ENCODE peak calls at places on chromosomes 6 and 20, in five cellular contexts. One of them, this sample, is unnamed.

GRCh38 chr6:154386848-154387717 is 30.5 kb upstream of the IPCEF1 start:
- DNase-seq in SJSA1: peak
- DNase-seq in NCI-H524: no peak
- DNase-seq in amygdala: no peak
- DNase-seq in SHP77 treated with DMSO at 0.1 percent for 48 hours: no peak
- DNase-seq in this sample: no peak

GRCh38 chr6:133184798-133185380 is 56.3 kb upstream of the EYA4 start:
- DNase-seq in NCI-H524: peak
- DNase-seq in SJSA1: peak
- DNase-seq in amygdala: no peak
- DNase-seq in SHP77 treated with DMSO at 0.1 percent for 48 hours: no peak
- DNase-seq in this sample: no peak

GRCh38 chr6:21856844-21857243 is 263.3 kb downstream of the SOX4 start:
- DNase-seq in SHP77 treated with DMSO at 0.1 percent for 48 hours: no peak
- DNase-seq in amygdala: no peak
- DNase-seq in NCI-H524: no peak
- DNase-seq in SJSA1: no peak
- DNase-seq in this sample: no peak

GRCh38 chr20:59078231-59078630 is 35.6 kb upstream of the PRELID3B start:
- DNase-seq in SJSA1: no peak
- DNase-seq in SHP77 treated with DMSO at 0.1 percent for 48 hours: no peak
- DNase-seq in NCI-H524: no peak
- DNase-seq in amygdala: no peak
- DNase-seq in this sample: no peak

GRCh38 chr20:41256516-41256915 is 61.0 kb downstream of the ZHX3 start:
- DNase-seq in NCI-H524: no peak
- DNase-seq in SHP77 treated with DMSO at 0.1 percent for 48 hours: no peak
- DNase-seq in amygdala: no peak
- DNase-seq in SJSA1: no peak
- DNase-seq in this sample: no peak

GRCh38 chr6:6399568-6399967 is 79.1 kb upstream of the F13A1 start:
- DNase-seq in SJSA1: no peak
- DNase-seq in SHP77 treated with DMSO at 0.1 percent for 48 hours: no peak
- DNase-seq in NCI-H524: peak
- DNase-seq in amygdala: no peak
- DNase-seq in this sample: no peak

GRCh38 chr6:137740967-137741761 is 125.9 kb upstream of the TNFAIP3 start:
- DNase-seq in SHP77 treated with DMSO at 0.1 percent for 48 hours: no peak
- DNase-seq in SJSA1: no peak
- DNase-seq in amygdala: no peak
- DNase-seq in NCI-H524: peak
- DNase-seq in this sample: no peak

GRCh38 chr20:5222919-5223634 is 93.7 kb downstream of the PROKR2 start:
- DNase-seq in SHP77 treated with DMSO at 0.1 percent for 48 hours: peak
- DNase-seq in NCI-H524: peak
- DNase-seq in SJSA1: peak
- DNase-seq in amygdala: no peak
- DNase-seq in this sample: peak

GRCh38 chr6:63066053-63066704 is 145.1 kb upstream of the FKBP1C start:
- DNase-seq in NCI-H524: peak
- DNase-seq in amygdala: no peak
- DNase-seq in SHP77 treated with DMSO at 0.1 percent for 48 hours: no peak
- DNase-seq in SJSA1: no peak
- DNase-seq in this sample: no peak

GRCh38 chr6:145808239-145808638 is 6.4 kb downstream of the FBXO30 start:
- DNase-seq in SHP77 treated with DMSO at 0.1 percent for 48 hours: no peak
- DNase-seq in NCI-H524: no peak
- DNase-seq in SJSA1: no peak
- DNase-seq in amygdala: no peak
- DNase-seq in this sample: no peak

GRCh38 chr6:107625264-107625663 is 135.3 kb downstream of the SOBP start:
- DNase-seq in amygdala: no peak
- DNase-seq in SHP77 treated with DMSO at 0.1 percent for 48 hours: peak
- DNase-seq in NCI-H524: peak
- DNase-seq in SJSA1: no peak
- DNase-seq in this sample: no peak

GRCh38 chr6:35168461-35168861 is 27.3 kb upstream of the TCP11 start:
- DNase-seq in NCI-H524: no peak
- DNase-seq in SHP77 treated with DMSO at 0.1 percent for 48 hours: no peak
- DNase-seq in amygdala: no peak
- DNase-seq in SJSA1: no peak
- DNase-seq in this sample: peak

GRCh38 chr6:40743690-40744446 is 156.7 kb upstream of the LRFN2 start:
- DNase-seq in SHP77 treated with DMSO at 0.1 percent for 48 hours: no peak
- DNase-seq in SJSA1: no peak
- DNase-seq in NCI-H524: no peak
- DNase-seq in amygdala: no peak
- DNase-seq in this sample: no peak

GRCh38 chr6:4564746-4565145 is 211.5 kb upstream of the CDYL start:
- DNase-seq in NCI-H524: peak
- DNase-seq in amygdala: no peak
- DNase-seq in SJSA1: no peak
- DNase-seq in SHP77 treated with DMSO at 0.1 percent for 48 hours: no peak
- DNase-seq in this sample: no peak

GRCh38 chr6:34374112-34374907 is 18.2 kb downstream of the NUDT3 start:
- DNase-seq in amygdala: no peak
- DNase-seq in NCI-H524: no peak
- DNase-seq in SHP77 treated with DMSO at 0.1 percent for 48 hours: no peak
- DNase-seq in SJSA1: no peak
- DNase-seq in this sample: no peak

GRCh38 chr20:63881451-63882226 is 13.3 kb upstream of the DNAJC5 start:
- DNase-seq in SJSA1: no peak
- DNase-seq in SHP77 treated with DMSO at 0.1 percent for 48 hours: no peak
- DNase-seq in amygdala: no peak
- DNase-seq in NCI-H524: no peak
- DNase-seq in this sample: no peak

GRCh38 chr20:43963872-43964791 is 49.5 kb downstream of the TOX2 start:
- DNase-seq in NCI-H524: no peak
- DNase-seq in amygdala: no peak
- DNase-seq in SJSA1: no peak
- DNase-seq in SHP77 treated with DMSO at 0.1 percent for 48 hours: no peak
- DNase-seq in this sample: no peak

GRCh38 chr6:112183271-112183671 is 71.1 kb downstream of the LAMA4 start:
- DNase-seq in amygdala: no peak
- DNase-seq in SHP77 treated with DMSO at 0.1 percent for 48 hours: no peak
- DNase-seq in SJSA1: peak
- DNase-seq in NCI-H524: no peak
- DNase-seq in this sample: no peak

GRCh38 chr6:53603381-53604121 is 58.6 kb upstream of the GCLC start:
- DNase-seq in NCI-H524: no peak
- DNase-seq in amygdala: no peak
- DNase-seq in SHP77 treated with DMSO at 0.1 percent for 48 hours: no peak
- DNase-seq in SJSA1: peak
- DNase-seq in this sample: no peak

GRCh38 chr6:170222498-170223471 is 68.1 kb downstream of the DLL1 start:
- DNase-seq in SJSA1: no peak
- DNase-seq in SHP77 treated with DMSO at 0.1 percent for 48 hours: peak
- DNase-seq in NCI-H524: no peak
- DNase-seq in amygdala: no peak
- DNase-seq in this sample: peak

GRCh38 chr6:139159016-139159415 is 24.1 kb downstream of the HECA start:
- DNase-seq in amygdala: no peak
- DNase-seq in SJSA1: no peak
- DNase-seq in NCI-H524: no peak
- DNase-seq in SHP77 treated with DMSO at 0.1 percent for 48 hours: no peak
- DNase-seq in this sample: no peak

GRCh38 chr6:162705736-162706135 is 21.8 kb downstream of the PRKN start:
- DNase-seq in SJSA1: no peak
- DNase-seq in NCI-H524: no peak
- DNase-seq in amygdala: no peak
- DNase-seq in SHP77 treated with DMSO at 0.1 percent for 48 hours: no peak
- DNase-seq in this sample: no peak

GRCh38 chr6:84197708-84198107 is 29.7 kb downstream of the CEP162 start:
- DNase-seq in amygdala: no peak
- DNase-seq in NCI-H524: peak
- DNase-seq in SJSA1: no peak
- DNase-seq in SHP77 treated with DMSO at 0.1 percent for 48 hours: no peak
- DNase-seq in this sample: no peak

GRCh38 chr6:169689247-169689646 is 12.6 kb downstream of the WDR27 start:
- DNase-seq in SJSA1: peak
- DNase-seq in SHP77 treated with DMSO at 0.1 percent for 48 hours: no peak
- DNase-seq in amygdala: no peak
- DNase-seq in NCI-H524: no peak
- DNase-seq in this sample: no peak

GRCh38 chr6:121223930-121224329 is 110.3 kb downstream of the TBC1D32 start:
- DNase-seq in NCI-H524: peak
- DNase-seq in amygdala: no peak
- DNase-seq in SHP77 treated with DMSO at 0.1 percent for 48 hours: no peak
- DNase-seq in SJSA1: no peak
- DNase-seq in this sample: no peak

GRCh38 chr20:8972963-8973362 is 95.9 kb upstream of the PLCB4 start:
- DNase-seq in SHP77 treated with DMSO at 0.1 percent for 48 hours: no peak
- DNase-seq in NCI-H524: no peak
- DNase-seq in amygdala: no peak
- DNase-seq in SJSA1: no peak
- DNase-seq in this sample: no peak

This sample was measured in NCI-H510A.